ENCODE peak calls at places on chromosomes 13 and 19, in five cellular contexts. D is type B pancreatic cell, V is lower lobe of right lung, U is OCI-LY7, P is upper lobe of right lung. L is an unnamed sample.

GRCh38 chr19:37899453-37899852 is 6.9 kb downstream of the WDR87 start:
- DNase-seq in P (no peak), U (no peak), V (no peak), D (no peak), L (no peak)

GRCh38 chr13:41645313-41645712 is 188.0 kb downstream of the RGCC start:
- DNase-seq in U (no peak), D (no peak), P (no peak), V (peak), L (no peak)

GRCh38 chr19:41222240-41222639 is 3.2 kb downstream of the AXL start:
- DNase-seq in D (no peak), P (no peak), U (no peak), V (no peak), L (no peak)

GRCh38 chr19:35642312-35642711 is 767 bp downstream of the ETV2 start:
- DNase-seq in V (no peak), P (no peak), D (no peak), U (no peak), L (no peak)

GRCh38 chr19:5625641-5626040 is 2.8 kb downstream of the SAFB start:
- DNase-seq in V (no peak), U (no peak), D (no peak), P (no peak), L (no peak)

GRCh38 chr19:2495130-2495641 is 19.3 kb downstream of the GADD45B start:
- DNase-seq in U (no peak), D (no peak), V (peak), P (peak), L (peak)

GRCh38 chr13:112446867-112447266 is 70.7 kb downstream of the SPACA7 start:
- DNase-seq in D (no peak), V (no peak), P (no peak), U (no peak), L (no peak)

GRCh38 chr19:5677597-5677996 is 2.7 kb downstream of the MICOS13 start:
- DNase-seq in V (no peak), U (no peak), P (no peak), D (no peak), L (no peak)

GRCh38 chr13:108987488-108987887 is 358.1 kb downstream of the MYO16 start:
- DNase-seq in D (no peak), V (no peak), U (no peak), P (no peak), L (no peak)

GRCh38 chr13:27024781-27025492 is 146.7 kb downstream of the USP12 start:
- DNase-seq in U (no peak), V (no peak), D (no peak), P (no peak), L (no peak)

GRCh38 chr13:41588899-41589298 is 131.5 kb downstream of the RGCC start:
- DNase-seq in V (no peak), U (no peak), P (no peak), D (no peak), L (peak)

GRCh38 chr19:15656467-15656866 is 15.8 kb downstream of the CYP4F3 start:
- DNase-seq in U (no peak), D (no peak), P (no peak), V (no peak), L (no peak)

GRCh38 chr19:16920816-16921529 is 32.2 kb downstream of the F2RL3 start:
- DNase-seq in D (no peak), V (no peak), P (no peak), U (no peak), L (peak)

GRCh38 chr13:113077953-113078894 is 27.4 kb upstream of the F7 start:
- DNase-seq in U (no peak), P (peak), D (no peak), V (peak), L (no peak)

GRCh38 chr19:46372901-46373572 is 26.1 kb downstream of the PPP5C start:
- DNase-seq in D (peak), P (peak), V (no peak), U (no peak), L (no peak)

GRCh38 chr13:113061271-113061625 is 44.3 kb upstream of the F7 start:
- DNase-seq in V (peak), P (peak), U (no peak), D (no peak), L (peak)

GRCh38 chr19:31892060-31892459 is 453.4 kb upstream of the ZNF507 start:
- DNase-seq in P (no peak), D (no peak), V (no peak), U (no peak), L (no peak)

GRCh38 chr13:41428155-41428554 is 29.2 kb upstream of the RGCC start:
- DNase-seq in U (no peak), V (peak), D (no peak), P (no peak), L (no peak)

GRCh38 chr19:39308531-39309304 is 11.9 kb downstream of the LRFN1 start:
- DNase-seq in V (no peak), D (no peak), U (no peak), P (no peak), L (no peak)

GRCh38 chr19:43618921-43619261 is 538 bp downstream of the ZNF428 start:
- DNase-seq in D (no peak), U (peak), P (no peak), V (no peak), L (no peak)

GRCh38 chr19:33734913-33735312 is 61.8 kb upstream of the KCTD15 start:
- DNase-seq in P (peak), U (no peak), D (no peak), V (no peak), L (no peak)

GRCh38 chr19:1264801-1265610 is 4.1 kb upstream of the CIRBP start:
- DNase-seq in D (no peak), U (peak), P (peak), V (peak), L (no peak)

DNA sequence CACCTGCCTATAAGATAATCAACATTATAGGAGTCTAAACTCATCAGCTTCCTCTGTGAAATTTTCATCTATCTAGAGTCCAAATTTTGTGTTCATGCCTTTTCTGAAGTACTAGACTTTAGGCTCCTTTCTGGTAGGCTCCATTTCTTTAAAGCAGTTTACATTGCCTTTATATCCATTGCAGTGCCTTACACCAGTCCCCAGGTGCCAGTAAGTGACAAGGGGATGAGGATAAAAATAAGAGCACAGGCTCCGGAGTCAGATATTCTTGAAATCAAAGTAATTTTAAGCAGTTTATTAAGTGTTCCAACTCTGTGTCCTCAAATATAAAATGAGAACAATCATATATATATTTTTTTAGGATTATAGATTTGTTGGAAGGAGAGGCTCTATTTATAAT is 10.6 kb upstream of the CYSLTR2 start:
- DNase-seq in D (no peak), V (no peak), P (no peak), U (no peak), L (no peak)
- TF ChIP-seq CTCF in D (no peak), V (no peak), P (no peak), U (no peak), L (peak)

DNA sequence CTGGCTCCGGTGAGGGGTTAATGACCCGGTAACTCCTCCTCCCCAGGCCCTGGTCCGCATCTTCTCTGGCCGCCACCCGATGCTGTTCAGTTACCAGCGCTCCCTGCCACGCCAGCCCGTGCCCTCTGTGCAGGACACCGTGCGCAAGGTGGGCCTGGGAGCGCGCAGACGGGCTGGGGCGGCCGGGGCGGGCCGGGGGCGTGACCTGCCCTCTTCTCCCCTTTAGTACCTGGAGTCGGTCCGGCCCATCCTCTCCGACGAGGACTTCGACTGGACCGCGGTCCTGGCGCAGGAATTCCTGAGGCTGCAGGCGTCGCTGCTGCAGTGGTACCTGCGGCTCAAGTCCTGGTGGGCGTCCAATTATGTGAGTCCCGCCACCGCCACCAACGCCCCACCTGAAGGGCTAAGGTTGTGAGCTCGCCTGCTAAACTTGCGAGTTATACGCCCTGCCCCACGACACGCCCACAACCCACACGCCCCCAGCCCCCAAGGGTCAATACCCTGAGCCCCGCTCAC is 10.4 kb downstream of the CPT1C start:
- DNase-seq in D (peak), V (no peak), U (no peak), P (no peak), L (no peak)
- TF ChIP-seq CTCF in D (no peak), V (no peak), U (no peak), P (no peak), L (no peak)

GRCh38 chr19:53871448-53871847 is 3.8 kb downstream of the MYADM start:
- DNase-seq in P (no peak), U (no peak), D (no peak), V (no peak), L (no peak)
- TF ChIP-seq CTCF in P (no peak), U (no peak), D (no peak), V (no peak), L (no peak)

GRCh38 chr19:51330366-51330765 is 11.6 kb downstream of the VSIG10L start:
- DNase-seq in D (no peak), V (no peak), U (no peak), P (no peak), L (no peak)

GRCh38 chr19:51325161-51325979 is 13.9 kb downstream of the IGLON5 start:
- DNase-seq in P (peak), U (no peak), D (no peak), V (no peak), L (peak)

GRCh38 chr19:51326216-51327065 is 15.0 kb downstream of the IGLON5 start:
- DNase-seq in P (peak), V (no peak), D (no peak), U (no peak), L (peak)

GRCh38 chr19:51329411-51329810 is 12.5 kb downstream of the VSIG10L start:
- DNase-seq in U (no peak), V (no peak), P (no peak), D (no peak), L (no peak)

DNA sequence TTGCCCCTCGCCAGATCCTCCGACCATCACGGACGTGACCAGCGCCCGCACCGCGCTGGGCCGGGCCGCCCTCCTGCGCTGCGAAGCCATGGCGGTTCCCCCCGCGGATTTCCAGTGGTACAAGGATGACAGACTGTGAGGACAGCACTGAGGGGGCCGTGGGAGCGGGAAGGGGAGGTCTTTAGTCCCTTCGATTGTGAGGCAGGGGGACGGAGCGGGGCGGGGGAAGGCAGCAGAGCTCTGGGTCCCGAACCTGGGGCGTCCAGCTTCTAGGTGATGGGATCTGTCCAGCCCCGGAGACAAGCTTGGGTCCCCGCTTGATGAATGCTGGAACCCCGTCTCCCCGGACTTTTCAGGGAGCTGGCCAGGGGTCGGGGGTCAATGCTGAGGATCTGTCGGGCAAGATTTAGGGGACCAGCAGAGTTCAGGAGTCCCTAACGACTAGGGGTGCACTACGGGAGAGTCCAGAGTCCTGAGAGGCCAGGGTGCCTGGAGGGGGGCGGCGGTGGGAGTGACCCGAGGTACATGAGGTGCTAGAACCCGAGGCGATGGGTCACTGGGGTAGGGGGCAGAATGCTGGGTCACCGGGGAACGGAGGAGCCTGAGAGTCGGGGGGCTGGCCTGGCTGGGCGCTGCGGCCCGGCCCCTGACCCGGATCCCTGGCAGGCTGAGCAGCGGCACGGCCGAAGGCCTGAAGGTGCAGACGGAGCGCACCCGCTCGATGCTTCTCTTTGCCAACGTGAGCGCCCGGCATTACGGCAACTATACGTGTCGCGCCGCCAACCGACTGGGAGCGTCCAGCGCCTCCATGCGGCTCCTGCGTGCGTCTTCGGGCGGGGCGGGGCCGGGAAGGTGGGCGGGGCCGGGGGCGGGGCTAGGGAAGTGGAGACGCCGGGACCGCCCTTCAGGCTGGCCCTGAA is 14.6 kb downstream of the VSIG10L start:
- DNase-seq in V (peak), P (peak), U (no peak), D (no peak), L (peak)
- TF ChIP-seq CTCF in V (peak), P (peak), U (no peak), D (no peak), L (peak)

GRCh38 chr19:13068064-13068807 is 34.4 kb downstream of the LYL1 start:
- DNase-seq in V (no peak), D (no peak), U (no peak), P (no peak), L (no peak)

GRCh38 chr19:13070425-13071140 is 32.1 kb downstream of the LYL1 start:
- DNase-seq in U (no peak), V (no peak), P (no peak), D (no peak), L (no peak)

GRCh38 chr19:13066933-13067831 is 35.5 kb downstream of the LYL1 start:
- DNase-seq in U (no peak), V (no peak), P (no peak), D (no peak), L (no peak)

GRCh38 chr19:13071444-13072205 is 31.0 kb downstream of the LYL1 start:
- DNase-seq in U (no peak), D (no peak), P (no peak), V (no peak), L (no peak)

GRCh38 chr19:13069415-13070369 is 33.0 kb downstream of the LYL1 start:
- DNase-seq in V (no peak), P (no peak), U (no peak), D (no peak), L (no peak)
- TF ChIP-seq CTCF in V (no peak), P (no peak), U (no peak), D (no peak), L (no peak)

DNA sequence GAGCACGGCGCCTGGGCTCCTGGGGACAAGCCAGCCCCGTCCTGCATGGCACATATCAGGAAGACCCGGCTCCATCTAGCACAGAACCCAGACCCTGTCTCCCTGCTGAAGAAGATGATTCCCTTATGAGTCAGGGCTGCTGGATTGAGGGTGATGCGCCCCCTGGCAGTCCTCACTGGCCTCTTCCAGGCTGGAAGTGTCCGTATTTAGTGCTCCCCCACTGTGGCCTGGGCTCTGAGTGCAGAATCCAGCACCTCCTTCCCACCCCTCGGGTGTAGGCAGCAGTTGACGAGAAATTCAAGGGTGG is 14.9 kb downstream of the COMP start:
- DNase-seq in D (no peak), V (no peak), U (no peak), P (no peak), L (no peak)
- TF ChIP-seq CTCF in D (no peak), V (no peak), U (no peak), P (no peak), L (no peak)

DNA sequence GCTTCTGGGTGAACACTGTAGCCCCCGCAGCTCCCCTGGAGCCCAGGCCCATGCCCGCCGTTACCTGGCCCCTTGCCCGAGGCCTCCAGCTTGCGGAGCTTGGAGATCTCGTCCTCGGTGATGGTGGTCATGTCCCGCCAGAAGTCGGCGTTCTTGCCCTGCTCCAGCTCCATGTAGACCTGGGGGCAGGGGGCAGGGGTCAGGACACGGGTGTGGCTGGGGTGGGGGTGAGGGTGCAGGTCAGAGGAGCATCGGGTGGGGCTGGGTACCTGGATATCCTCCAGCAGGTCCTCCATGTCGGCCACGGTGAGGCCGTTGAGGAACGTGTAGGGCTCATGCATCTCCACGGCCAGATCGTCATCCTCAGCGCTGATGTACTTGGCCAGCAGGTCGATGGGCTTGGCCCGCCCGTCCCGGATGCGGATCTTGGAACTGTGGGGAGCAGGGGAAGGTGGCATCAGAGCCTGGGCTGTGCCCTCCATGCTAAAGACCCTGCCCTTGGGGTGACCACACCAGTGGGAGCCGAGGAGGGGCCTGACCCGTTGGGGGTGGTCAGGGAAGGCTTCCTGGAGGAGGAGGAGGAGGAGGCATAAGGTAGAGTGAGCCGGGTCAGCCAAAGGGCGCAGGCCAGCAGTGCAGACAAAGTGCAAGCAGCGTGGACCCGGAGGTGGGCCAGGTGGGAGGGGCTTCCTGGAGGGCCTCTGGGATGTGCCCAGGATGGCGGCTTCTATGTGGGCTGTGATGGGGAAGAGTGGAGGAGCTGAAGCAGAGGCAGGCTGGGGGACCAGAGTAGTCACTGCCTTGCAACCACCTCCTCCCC is 7.6 kb downstream of the CACTIN start:
- DNase-seq in P (no peak), U (no peak), V (no peak), D (no peak), L (peak)
- TF ChIP-seq CTCF in P (no peak), U (peak), V (no peak), D (no peak), L (peak)

GRCh38 chr19:45200614-45201013 is 22.0 kb downstream of the BLOC1S3 start:
- DNase-seq in V (no peak), U (no peak), P (no peak), D (no peak), L (no peak)
- TF ChIP-seq CTCF in V (peak), U (peak), P (peak), D (peak), L (no peak)

L was measured in CD14-positive monocyte.